ENCODE peak calls at places on chromosomes 3 and 15, in eight cellular contexts. D is fibroblast of the conjunctiva; W is Right ventricle myocardium inferior; B is HFFc6; H is DMS53; V is stimulated activated CD4-positive, alpha-beta T cell treated with anti-CD3 and anti-CD28 coated beads, Interleukin-15, amount 100 ng/mL, for 24 hours; A is left cardiac atrium; M is head of caudate nucleus. E is an unnamed sample.

GRCh38 chr3:131326307-131326706 is 55.3 kb upstream of the NUDT16 start:
- DNase-seq in V (no peak), D (no peak), H (no peak), A (no peak), W (no peak), B (peak), M (no peak), E (no peak)

GRCh38 chr3:155494332-155494731 is 200.8 kb upstream of the STRIT1 start:
- DNase-seq in W (no peak), H (no peak), D (no peak), M (no peak), V (no peak), B (no peak), A (no peak), E (no peak)

GRCh38 chr15:37100109-37100873 is at the start of gene MEIS2:
- DNase-seq in M (peak), H (peak), V (peak), A (peak), W (peak), B (peak), D (peak), E (peak)

GRCh38 chr15:43469867-43470266 is 23.1 kb downstream of the TP53BP1 start:
- DNase-seq in A (no peak), V (no peak), M (no peak), B (no peak), H (no peak), W (no peak), D (no peak), E (no peak)

GRCh38 chr3:152060701-152061100 is 187.3 kb downstream of the SUCNR1 start:
- DNase-seq in B (no peak), V (no peak), H (peak), A (no peak), M (no peak), W (no peak), D (no peak), E (no peak)

GRCh38 chr15:101781927-101782326 is 21.4 kb upstream of the OR4F6 start:
- DNase-seq in B (no peak), A (no peak), H (no peak), V (no peak), D (no peak), W (no peak), M (no peak), E (no peak)

GRCh38 chr3:116864627-116864927 is 155.0 kb downstream of the TUSC7 start:
- DNase-seq in H (no peak), D (no peak), B (no peak), A (no peak), V (no peak), W (no peak), M (no peak), E (no peak)

GRCh38 chr3:67804545-67804944 is 150.1 kb upstream of the SUCLG2 start:
- DNase-seq in V (no peak), D (no peak), B (no peak), W (no peak), H (no peak), M (no peak), A (no peak), E (no peak)

GRCh38 chr15:70258369-70259029 is 160.8 kb upstream of the TLE3 start:
- DNase-seq in V (peak), D (no peak), H (peak), A (no peak), W (no peak), M (no peak), B (no peak), E (peak)

GRCh38 chr15:56207711-56208110 is 36.0 kb downstream of the RFX7 start:
- DNase-seq in M (no peak), W (no peak), H (no peak), D (no peak), A (no peak), B (no peak), V (no peak), E (peak)

GRCh38 chr3:107377151-107377550 is at the start of gene CCDC54:
- DNase-seq in D (no peak), H (no peak), W (no peak), V (no peak), A (no peak), B (peak), M (no peak), E (no peak)

GRCh38 chr15:98596885-98597343 is 51.4 kb upstream of the IGF1R start:
- DNase-seq in D (no peak), M (no peak), H (peak), W (no peak), V (no peak), A (no peak), B (no peak), E (no peak)

GRCh38 chr3:99795573-99795972 is 22.1 kb upstream of the CMSS1 start:
- DNase-seq in D (no peak), W (no peak), M (no peak), H (no peak), B (no peak), V (no peak), A (no peak), E (no peak)

GRCh38 chr3:124372784-124373183 is 357.5 kb upstream of the UMPS start:
- DNase-seq in W (no peak), B (no peak), V (no peak), M (no peak), H (no peak), A (no peak), D (no peak), E (no peak)

GRCh38 chr3:111277226-111277625 is 205.6 kb downstream of the NECTIN3 start:
- DNase-seq in M (no peak), H (no peak), D (no peak), W (no peak), V (no peak), B (peak), A (no peak), E (no peak)

GRCh38 chr3:184820525-184820924 is 8.6 kb downstream of the VPS8 start:
- DNase-seq in A (no peak), H (no peak), W (no peak), V (no peak), M (no peak), D (no peak), B (no peak), E (no peak)

GRCh38 chr15:42581272-42581730 is 5.9 kb downstream of the STARD9 start:
- DNase-seq in A (peak), H (peak), V (peak), W (peak), B (peak), M (peak), D (no peak), E (peak)

GRCh38 chr3:45407634-45408033 is 19.3 kb downstream of the LARS2 start:
- DNase-seq in W (no peak), M (no peak), H (no peak), B (no peak), A (no peak), D (no peak), V (no peak), E (no peak)

GRCh38 chr3:135091956-135092355 is 296.9 kb downstream of the EPHB1 start:
- DNase-seq in A (no peak), W (no peak), M (no peak), D (no peak), V (no peak), B (no peak), H (no peak), E (no peak)

GRCh38 chr3:193452338-193452737 is 73.8 kb upstream of the ATP13A5 start:
- DNase-seq in H (peak), D (no peak), B (no peak), A (no peak), W (no peak), M (no peak), V (no peak), E (no peak)

GRCh38 chr15:31262143-31262530 is 64.5 kb upstream of the KLF13 start:
- DNase-seq in H (no peak), M (peak), W (no peak), A (no peak), V (no peak), D (no peak), B (no peak), E (peak)

GRCh38 chr15:81265256-81265943 is 58.5 kb downstream of the STARD5 start:
- DNase-seq in V (no peak), W (no peak), D (no peak), M (no peak), H (peak), A (no peak), B (no peak), E (no peak)

GRCh38 chr3:131221731-131222130 is 159.8 kb upstream of the NUDT16 start:
- DNase-seq in M (no peak), D (no peak), H (no peak), A (no peak), W (no peak), B (peak), V (no peak), E (no peak)

GRCh38 chr3:184532940-184533732 is 28.4 kb upstream of the EPHB3 start:
- DNase-seq in A (no peak), V (no peak), H (no peak), W (no peak), D (no peak), B (no peak), M (no peak), E (peak)

GRCh38 chr3:157271283-157271882 is 111.4 kb upstream of the CCNL1 start:
- DNase-seq in A (no peak), W (no peak), B (no peak), H (no peak), D (no peak), M (no peak), V (no peak), E (no peak)

GRCh38 chr15:31328425-31328998 is 1.9 kb downstream of the KLF13 start:
- DNase-seq in V (peak), M (no peak), B (peak), A (no peak), W (no peak), H (peak), D (no peak), E (peak)

GRCh38 chr15:80706161-80706560 is 11.1 kb downstream of the ABHD17C start:
- DNase-seq in V (no peak), B (no peak), M (no peak), D (no peak), A (no peak), W (no peak), H (no peak), E (no peak)

GRCh38 chr3:15629860-15630597 is 28.5 kb downstream of the BTD start:
- DNase-seq in H (peak), V (peak), B (peak), A (peak), M (peak), D (peak), W (no peak), E (peak)

GRCh38 chr15:29140475-29141172 is 129.0 kb downstream of the NSMCE3 start:
- DNase-seq in D (no peak), A (no peak), B (no peak), M (no peak), H (peak), W (no peak), V (no peak), E (peak)

GRCh38 chr3:132007617-132008016 is 27.2 kb downstream of the CPNE4 start:
- DNase-seq in M (no peak), W (no peak), D (no peak), V (no peak), H (no peak), A (no peak), B (no peak), E (no peak)

GRCh38 chr3:188518835-188519452 is 365.0 kb downstream of the LPP start:
- DNase-seq in D (no peak), W (no peak), V (no peak), H (no peak), A (no peak), M (no peak), B (no peak), E (no peak)

E was measured in activated CD8-positive, alpha-beta memory T cell treated with anti-CD3 and anti-CD28 coated beads, Interleukin-2, amount 10 ng/mL, durations not matched to agents 7 days and 5 days.